ENCODE peak calls at places on chromosomes 11 and 22, in seven cellular contexts. N, X, Y, B, H, A and K are unnamed samples.

GRCh38 chr11:1283091-1283511 is 26.3 kb downstream of the TOLLIP start:
- DNase-seq in N (no peak), X (no peak), Y (no peak), B (no peak), H (no peak), A (no peak), K (no peak)

GRCh38 chr22:43996170-43996980 is 27.7 kb upstream of the PARVB start:
- DNase-seq in N (no peak), X (no peak), Y (peak; percentile 81), B (no peak), H (no peak), A (no peak), K (no peak)

GRCh38 chr11:48033918-48034341 is 53.6 kb downstream of the PTPRJ start:
- DNase-seq in N (no peak), X (no peak), Y (no peak), B (no peak), H (no peak), A (no peak), K (no peak)

GRCh38 chr11:58222730-58223129 is 6.0 kb downstream of the OR10Q1 start:
- DNase-seq in N (no peak), X (no peak), Y (no peak), B (no peak), H (no peak), A (no peak), K (no peak)

GRCh38 chr11:65900899-65901180 is 652 bp upstream of the FOSL1 start:
- DNase-seq in N (no peak), X (no peak), Y (no peak), B (no peak), H (no peak), A (no peak), K (no peak)

GRCh38 chr11:61654397-61654829 is 25.8 kb upstream of the DAGLA start:
- DNase-seq in N (no peak), X (no peak), Y (no peak), B (no peak), H (no peak), A (no peak), K (no peak)

GRCh38 chr11:11279956-11280689 is 72.9 kb downstream of the CSNK2A3 start:
- DNase-seq in N (no peak), X (peak; percentile 42), Y (no peak), B (no peak), H (no peak), A (no peak), K (peak; percentile 23)

GRCh38 chr22:27947461-27947860 is 28.4 kb upstream of the PITPNB start:
- DNase-seq in N (no peak), X (no peak), Y (no peak), B (no peak), H (no peak), A (no peak), K (no peak)

GRCh38 chr11:107598225-107599139 is 7.5 kb downstream of the ELMOD1 start:
- DNase-seq in N (no peak), X (no peak), Y (peak; percentile 91), B (peak; percentile 58), H (peak; percentile 26), A (no peak), K (peak; percentile 23)

GRCh38 chr11:125625594-125626380 is 824 bp downstream of the CHEK1 start:
- DNase-seq in N (peak; percentile 80), X (peak; percentile 91), Y (peak; percentile 92), B (peak; percentile 98), H (peak; percentile 86), A (peak; percentile 95), K (peak; percentile 92)

GRCh38 chr11:36142439-36142838 is 146.8 kb downstream of the COMMD9 start:
- DNase-seq in N (no peak), X (no peak), Y (peak; percentile 71), B (no peak), H (no peak), A (no peak), K (no peak)

GRCh38 chr22:22750335-22751042 is 106.1 kb downstream of the GGTLC2 start:
- DNase-seq in N (no peak), X (no peak), Y (no peak), B (no peak), H (no peak), A (no peak), K (no peak)

GRCh38 chr11:123594188-123594901 is 60.1 kb downstream of the SCN3B start:
- DNase-seq in N (peak; percentile 14), X (no peak), Y (no peak), B (no peak), H (no peak), A (no peak), K (no peak)

GRCh38 chr11:108289699-108290098 is 66.8 kb downstream of the ATM start:
- DNase-seq in N (no peak), X (no peak), Y (no peak), B (no peak), H (no peak), A (no peak), K (no peak)

GRCh38 chr11:68200639-68201038 is 12.5 kb downstream of the KMT5B start:
- DNase-seq in N (peak; percentile 40), X (peak; percentile 74), Y (peak; percentile 53), B (no peak), H (no peak), A (no peak), K (no peak)

DNA sequence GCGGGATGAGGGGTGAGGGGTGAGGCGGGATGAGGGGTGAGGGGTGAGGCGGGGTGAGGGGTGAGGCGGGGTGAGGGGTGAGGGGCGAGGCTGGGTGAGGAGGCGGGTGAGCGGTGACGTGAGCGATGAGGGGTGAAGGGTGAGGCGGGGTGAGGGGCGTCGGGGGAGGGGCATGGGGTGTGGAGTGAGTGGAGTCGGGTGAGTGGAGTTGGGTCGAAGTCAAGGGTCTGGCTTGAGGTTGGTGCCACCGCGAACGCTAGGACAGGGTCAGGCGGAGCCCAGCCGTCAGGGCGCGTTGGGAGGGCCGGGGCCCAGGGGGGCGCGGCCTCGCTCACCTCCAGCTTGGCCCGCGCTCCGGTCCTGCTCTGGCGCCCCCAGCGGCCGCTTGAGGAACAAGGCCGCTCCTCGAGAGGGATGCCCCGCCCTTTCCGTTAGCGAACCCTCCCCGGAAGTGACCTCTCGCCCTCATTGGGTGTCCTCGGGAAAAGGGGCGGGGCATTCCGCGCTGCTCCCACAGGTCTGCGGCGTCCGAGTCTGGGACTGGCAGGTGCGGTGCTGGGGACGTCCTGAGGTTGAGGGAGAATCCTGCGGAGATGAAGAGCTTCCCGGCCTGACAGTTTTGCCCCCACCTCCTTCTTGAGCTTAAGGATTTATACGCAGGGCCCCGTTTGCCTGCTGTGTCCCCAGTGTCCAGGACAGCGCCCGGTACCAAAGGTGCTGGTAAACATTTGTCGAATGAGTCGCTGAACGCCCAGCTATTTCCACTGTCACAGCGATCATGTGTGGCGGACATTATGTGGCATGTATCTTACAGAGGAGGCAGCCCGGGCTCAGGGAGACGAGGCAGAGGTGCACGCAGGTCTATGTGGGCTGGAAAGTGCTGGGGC is at the start of gene SYCE3:
- DNase-seq in N (peak; percentile 51), X (peak; percentile 83), Y (peak; percentile 98), B (peak; percentile 99), H (peak; percentile 89), A (peak; percentile 97), K (peak; percentile 99)
- H2AFZ ChIP-seq in N (peak within 1 kb of the TSS; percentile 94), X (peak within 1 kb of the TSS; percentile 97), Y (peak within 1 kb of the TSS; percentile 97), B (peak within 1 kb of the TSS; percentile 95), H (no peak within 1 kb of the TSS), A (peak within 1 kb of the TSS; percentile 94), K (peak within 1 kb of the TSS; percentile 63)

GRCh38 chr11:17802491-17802890 is 67.9 kb downstream of the KCNC1 start:
- DNase-seq in N (no peak), X (no peak), Y (no peak), B (no peak), H (no peak), A (no peak), K (no peak)
- H3K27ac ChIP-seq in N (no peak overlapping the region), X (no peak overlapping the region), Y (no peak overlapping the region), B (no peak overlapping the region), H (no peak overlapping the region), A (no peak overlapping the region), K (no peak overlapping the region)

DNA sequence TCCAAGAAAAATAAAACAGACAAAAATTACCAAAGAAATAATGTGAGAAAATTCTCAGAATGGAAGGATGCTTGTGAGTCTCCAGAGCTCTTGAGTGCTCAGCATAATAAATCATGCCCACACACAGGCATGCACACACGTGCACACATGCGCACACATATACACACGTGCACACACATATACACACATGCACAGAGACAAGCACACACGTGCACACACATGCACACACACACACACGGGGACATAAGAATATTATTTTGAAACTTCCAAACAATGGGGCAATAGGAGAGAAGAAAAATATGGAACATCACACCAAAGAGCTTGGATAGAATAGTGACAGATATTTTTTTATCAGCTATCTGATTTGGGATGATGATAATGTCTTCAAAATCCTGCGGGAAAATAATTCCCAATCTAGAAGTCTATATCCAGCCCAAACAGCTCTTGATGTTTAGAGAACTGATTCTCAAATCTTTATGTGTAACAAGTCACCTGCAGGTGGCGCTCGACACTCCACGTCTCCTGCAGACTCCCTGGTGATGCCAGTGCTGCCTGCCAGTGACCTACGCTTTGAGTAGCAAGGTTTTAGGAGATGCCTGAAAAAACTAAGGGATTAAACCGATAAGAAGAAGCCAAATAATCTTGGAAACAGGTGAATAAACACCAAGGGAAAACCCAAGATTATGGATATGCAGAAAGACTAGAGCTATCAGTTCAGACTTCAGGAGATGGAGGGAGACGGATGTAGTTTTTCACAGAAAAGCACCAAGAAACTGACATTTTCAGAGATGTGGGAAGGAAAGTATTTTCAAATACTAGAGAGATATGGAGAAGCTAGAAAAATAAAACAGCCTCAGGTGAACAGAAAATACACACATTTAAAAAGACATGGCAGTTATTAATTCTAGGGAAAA is 743.6 kb downstream of the ETS1 start:
- DNase-seq in N (peak; percentile 29), X (peak; percentile 56), Y (peak; percentile 83), B (peak; percentile 92), H (no peak), A (peak; percentile 67), K (peak; percentile 88)
- H2AFZ ChIP-seq in N (no peak overlapping the region), X (no peak overlapping the region), Y (peak overlapping the region; percentile 69), B (peak overlapping the region; percentile 11), H (no peak overlapping the region), A (peak overlapping the region; percentile 76), K (no peak overlapping the region)

GRCh38 chr11:134440851-134441645 is 29.0 kb upstream of the B3GAT1 start:
- DNase-seq in N (no peak), X (no peak), Y (peak; percentile 44), B (no peak), H (no peak), A (no peak), K (no peak)
- H3K27ac ChIP-seq in N (no peak overlapping the region), X (no peak overlapping the region), Y (no peak overlapping the region), B (no peak overlapping the region), H (no peak overlapping the region), A (no peak overlapping the region), K (no peak overlapping the region)

DNA sequence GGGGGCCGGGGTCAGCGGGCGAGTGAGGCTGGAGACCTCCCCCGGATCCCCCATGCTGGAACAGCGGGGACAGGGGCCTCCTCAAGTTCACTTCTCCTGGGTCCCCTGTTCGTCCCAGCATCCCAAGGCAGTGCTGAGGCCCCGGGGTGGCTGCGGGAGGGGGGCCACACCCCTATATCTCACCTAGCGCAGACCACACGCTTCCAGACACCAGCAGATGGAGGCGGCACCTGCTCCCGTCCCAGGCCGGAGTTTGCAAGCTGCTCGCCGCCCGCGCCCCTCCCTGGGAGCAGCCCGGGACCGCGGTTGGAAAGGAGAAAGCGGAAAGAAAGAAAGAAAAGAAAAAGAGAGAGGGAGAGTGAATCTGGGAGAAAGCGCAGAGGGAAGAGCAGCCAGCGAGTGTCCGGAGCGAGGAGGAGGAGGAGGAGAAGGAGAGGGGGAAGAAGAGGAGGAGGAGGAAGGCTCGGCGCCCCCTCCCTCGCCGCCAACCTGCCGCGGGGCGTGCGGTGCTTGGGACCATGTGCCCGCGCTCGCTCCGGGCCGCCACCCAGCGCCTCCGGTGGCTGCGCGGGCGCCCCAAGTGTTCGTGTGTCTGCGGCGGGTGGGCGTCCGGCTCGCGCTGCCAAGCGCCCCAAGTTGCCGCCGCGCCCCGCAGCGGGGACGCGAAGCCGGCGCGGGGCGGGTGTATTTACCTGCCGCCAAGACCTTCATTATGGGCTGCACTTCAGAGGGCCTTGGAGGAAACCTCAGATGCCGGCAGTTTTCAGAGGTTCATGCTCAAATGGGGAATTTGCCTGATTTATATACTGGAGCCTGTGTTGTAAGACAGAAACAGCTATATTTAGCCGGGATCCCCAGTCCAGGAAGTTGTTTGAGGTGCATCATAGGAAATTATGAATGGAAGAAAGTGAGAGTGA is at the start of gene LIF:
- DNase-seq in N (peak; percentile 75), X (peak; percentile 67), Y (peak; percentile 99), B (peak; percentile 60), H (no peak), A (no peak), K (peak; percentile 73)
- H2AFZ ChIP-seq in N (no peak within 1 kb of the TSS), X (no peak within 1 kb of the TSS), Y (peak within 1 kb of the TSS; percentile 47), B (peak within 1 kb of the TSS; percentile 96), H (no peak within 1 kb of the TSS), A (peak within 1 kb of the TSS; percentile 97), K (peak within 1 kb of the TSS; percentile 65)